ENCODE peak calls at places on chromosomes 7 and 10, in eight cellular contexts. H is astrocyte of the cerebellum, T is adrenal gland, G is PC-9, M is cardiac fibroblast, O is BE2C, U is Peyer's patch, X is Caco-2. A is an unnamed sample.

GRCh38 chr10:58963101-58963534 is 213.3 kb upstream of the PHYHIPL start:
- DNase-seq in H (no peak), T (no peak), G (no peak), M (no peak), O (no peak), U (no peak), X (no peak), A (no peak)

GRCh38 chr10:70343312-70343711 is 39.1 kb downstream of the LRRC20 start:
- DNase-seq in H (no peak), T (no peak), G (no peak), M (no peak), O (no peak), U (no peak), X (no peak), A (no peak)

GRCh38 chr10:74825033-74825370 is 1.4 kb upstream of the KAT6B start:
- DNase-seq in H (no peak), T (peak), G (no peak), M (no peak), O (peak), U (no peak), X (peak), A (no peak)

GRCh38 chr7:97513326-97513725 is 218.6 kb upstream of the TAC1 start:
- DNase-seq in H (no peak), T (no peak), G (no peak), M (no peak), O (no peak), U (no peak), X (no peak), A (no peak)

GRCh38 chr10:21953585-21954057 is 49.9 kb downstream of the DNAJC1 start:
- DNase-seq in H (peak), T (no peak), G (peak), M (peak), O (no peak), U (no peak), X (no peak), A (no peak)

GRCh38 chr7:128080169-128080568 is 48.9 kb upstream of the LRRC4 start:
- DNase-seq in H (no peak), T (no peak), G (no peak), M (no peak), O (no peak), U (no peak), X (no peak), A (no peak)

GRCh38 chr7:14275346-14275745 is 285.9 kb upstream of the ETV1 start:
- DNase-seq in H (no peak), T (no peak), G (no peak), M (peak), O (no peak), U (no peak), X (no peak), A (no peak)

GRCh38 chr10:35194906-35195305 is 68.3 kb downstream of the CREM start:
- DNase-seq in H (peak), T (no peak), G (no peak), M (peak), O (no peak), U (no peak), X (no peak), A (no peak)

DNA sequence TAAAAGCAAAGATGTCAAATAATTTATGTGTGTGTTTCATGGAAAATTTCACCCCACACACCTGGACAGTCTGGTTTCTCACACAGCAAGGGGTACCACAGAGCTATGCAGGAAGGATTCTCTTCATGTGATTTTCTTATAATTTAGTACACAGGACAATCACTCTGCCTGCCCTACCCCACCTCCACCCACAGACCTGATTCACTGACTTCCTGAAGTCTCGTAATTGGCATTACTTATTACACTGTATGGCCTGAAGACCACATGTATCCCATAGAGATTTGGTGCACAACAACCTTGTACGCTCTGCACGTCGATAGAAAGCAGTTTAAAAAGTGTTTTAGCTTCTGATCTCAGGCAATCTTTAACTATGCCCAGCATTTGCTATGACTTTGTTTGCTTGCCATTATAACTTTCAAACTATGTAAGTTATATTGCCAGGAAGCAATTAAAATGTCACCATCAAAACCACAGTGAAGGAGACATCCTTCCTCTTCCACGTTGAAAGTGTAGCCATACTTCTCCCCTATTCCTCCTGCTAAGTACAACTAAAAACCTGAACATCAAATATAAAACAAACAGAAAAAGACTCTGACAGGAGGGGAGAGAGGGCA is 279.4 kb upstream of the IMMP2L start:
- DNase-seq in H (no peak), T (no peak), G (no peak), M (no peak), O (no peak), U (no peak), X (no peak), A (no peak)
- H3K4me3 ChIP-seq in H (no peak), T (no peak), G (no peak), M (no peak), O (no peak), U (no peak), X (no peak), A (no peak)

DNA sequence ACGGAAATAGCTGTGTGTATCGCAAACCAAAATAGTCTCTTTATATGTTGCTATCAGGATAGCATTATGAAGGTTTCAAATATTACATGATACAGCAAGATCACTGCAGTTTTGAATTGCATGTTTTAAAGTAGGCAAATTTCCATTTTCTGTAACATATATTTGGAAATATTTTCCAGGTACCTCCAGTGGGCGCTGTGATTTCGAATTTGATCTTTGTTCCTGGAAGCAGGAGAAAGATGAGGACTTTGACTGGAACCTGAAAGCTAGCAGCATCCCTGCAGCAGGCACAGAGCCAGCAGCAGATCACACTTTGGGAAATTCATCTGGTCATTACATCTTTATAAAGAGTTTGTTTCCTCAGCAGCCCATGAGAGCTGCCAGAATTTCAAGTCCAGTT is 299.0 kb downstream of the MALRD1 start:
- DNase-seq in H (no peak), T (no peak), G (no peak), M (peak), O (no peak), U (no peak), X (no peak), A (no peak)
- TF ChIP-seq CTCF in H (peak), T (no peak), G (peak), M (peak), O (peak), U (no peak), X (peak), A (peak)

GRCh38 chr10:32953277-32953927 is 4.6 kb downstream of the ITGB1 start:
- DNase-seq in H (no peak), T (no peak), G (no peak), M (peak), O (no peak), U (no peak), X (no peak), A (no peak)
- H3K4me3 ChIP-seq in H (peak), T (no peak), G (no peak), M (peak), O (no peak), U (no peak), X (no peak), A (no peak)

GRCh38 chr10:123429631-123430257 is 236.4 kb upstream of the GPR26 start:
- DNase-seq in H (no peak), T (no peak), G (no peak), M (no peak), O (peak), U (no peak), X (no peak), A (no peak)
- TF ChIP-seq CTCF in H (peak), T (no peak), G (no peak), M (no peak), O (peak), U (no peak), X (no peak), A (no peak)

DNA sequence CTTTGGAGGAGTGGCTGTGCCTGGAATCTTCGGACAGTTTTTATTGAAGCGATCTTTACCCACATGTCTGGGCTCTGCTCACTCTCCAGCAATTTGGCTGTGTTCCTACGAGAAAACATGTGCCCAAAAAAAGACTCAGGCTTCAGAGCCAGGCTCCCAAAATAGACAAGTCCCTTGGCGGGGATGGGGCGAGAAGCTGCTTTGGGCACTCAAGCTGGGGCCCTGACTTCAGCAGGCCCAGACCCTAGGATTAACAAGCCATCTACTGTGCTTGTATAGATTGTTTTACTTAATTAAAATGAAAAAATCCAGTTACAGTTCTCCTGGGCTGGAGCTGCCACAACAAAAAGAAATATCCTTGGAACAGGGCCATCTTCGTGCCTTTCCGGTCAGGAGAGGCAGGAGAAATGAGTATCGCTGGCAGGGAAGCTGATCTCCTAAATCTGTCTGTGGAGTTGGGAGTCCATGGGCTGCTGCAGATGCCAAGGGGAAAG is 51.4 kb upstream of the PDCD4 start:
- DNase-seq in H (no peak), T (peak), G (no peak), M (peak), O (peak), U (no peak), X (no peak), A (no peak)
- H3K4me3 ChIP-seq in H (no peak), T (no peak), G (no peak), M (no peak), O (no peak), U (no peak), X (no peak), A (no peak)

DNA sequence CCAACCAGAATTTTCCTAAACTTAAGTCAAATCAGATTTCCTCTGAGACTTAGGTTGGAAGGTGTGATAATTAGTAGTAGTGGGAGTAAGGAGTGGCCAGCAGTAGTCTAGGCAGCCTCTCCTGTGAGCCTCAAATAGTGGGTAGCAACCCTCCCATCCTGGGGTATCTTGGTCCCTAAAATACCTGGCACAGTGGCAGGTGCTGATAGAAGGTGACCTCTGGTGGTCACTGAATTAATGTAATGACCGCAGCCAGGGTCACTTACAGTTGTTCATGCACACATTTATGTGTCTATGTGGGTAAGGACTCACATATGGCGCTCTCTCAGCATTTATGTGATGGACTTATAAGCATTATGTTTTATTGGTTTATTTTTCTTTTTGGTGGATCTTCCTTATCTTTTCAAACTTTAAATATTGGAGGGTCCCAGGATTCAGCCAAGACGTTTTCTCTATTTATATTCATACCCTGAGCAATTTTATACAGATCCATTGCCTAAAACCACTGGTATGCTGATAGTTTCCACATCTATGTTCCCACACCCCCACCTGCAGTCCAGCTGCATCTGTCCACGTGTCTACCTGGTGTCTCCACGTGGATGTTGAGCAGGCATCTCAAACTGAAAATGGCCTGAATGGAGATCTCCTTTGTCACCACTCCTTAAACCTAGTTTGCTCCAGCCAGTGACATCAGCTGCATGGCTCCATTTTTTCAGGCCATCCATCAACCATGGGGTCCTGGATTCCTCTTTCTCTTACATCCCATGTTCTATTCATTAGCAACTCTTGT is 18.3 kb downstream of the BMPER start:
- DNase-seq in H (no peak), T (no peak), G (no peak), M (no peak), O (no peak), U (no peak), X (no peak), A (no peak)
- TF ChIP-seq CTCF in H (no peak), T (no peak), G (no peak), M (no peak), O (no peak), U (no peak), X (peak), A (no peak)